ENCODE peak calls at places on chromosomes 2 and 18, in four cellular contexts. P, L, W and S are unnamed samples.

GRCh38 chr2:96928277-96928781 is 58.1 kb downstream of the FAM178B start:
- DNase-seq in L (no peak), W (no peak), P (no peak), S (no peak)

GRCh38 chr2:183993052-183993451 is 605.3 kb upstream of the ZNF804A start:
- DNase-seq in W (no peak), P (no peak), L (no peak), S (no peak)

GRCh38 chr2:12412898-12413305 is 303.8 kb upstream of the TRIB2 start:
- DNase-seq in L (no peak), W (peak), P (no peak), S (peak)

GRCh38 chr2:182545420-182546167 is 118.8 kb upstream of the PDE1A start:
- DNase-seq in L (no peak), W (no peak), P (no peak), S (no peak)

GRCh38 chr2:27085670-27086089 is 892 bp upstream of the KHK start:
- DNase-seq in P (peak), L (peak), W (peak), S (peak)

GRCh38 chr18:46574000-46574739 is 82.8 kb downstream of the LOXHD1 start:
- DNase-seq in W (no peak), P (no peak), L (no peak), S (no peak)

GRCh38 chr2:219495531-219496122 is 3.1 kb upstream of the GMPPA start:
- DNase-seq in P (peak), W (peak), L (no peak), S (peak)

GRCh38 chr2:237315170-237315880 is 98.6 kb downstream of the COL6A3 start:
- DNase-seq in L (peak), P (peak), W (peak), S (peak)

GRCh38 chr2:60094450-60094929 is 459.0 kb downstream of the BCL11A start:
- DNase-seq in W (no peak), P (no peak), L (no peak), S (no peak)

GRCh38 chr18:11040823-11041712 is 108.3 kb downstream of the PIEZO2 start:
- DNase-seq in L (no peak), W (peak), P (no peak), S (peak)

GRCh38 chr2:138931284-138932256 is 151.4 kb upstream of the NXPH2 start:
- DNase-seq in P (no peak), W (no peak), L (no peak), S (no peak)

GRCh38 chr2:200403794-200404193 is 97.3 kb downstream of the SPATS2L start:
- DNase-seq in P (no peak), L (no peak), W (no peak), S (no peak)

GRCh38 chr2:98039085-98039756 is 43.5 kb upstream of the TMEM131 start:
- DNase-seq in L (no peak), P (no peak), W (no peak), S (no peak)

GRCh38 chr2:200353125-200353524 is 46.6 kb downstream of the SPATS2L start:
- DNase-seq in W (peak), L (no peak), P (no peak), S (peak)

GRCh38 chr18:68779169-68779568 is 18.7 kb upstream of the CCDC102B start:
- DNase-seq in L (no peak), W (peak), P (no peak), S (peak)

GRCh38 chr2:10448208-10448645 is at the start of gene ODC1:
- DNase-seq in L (peak), W (peak), P (peak), S (peak)

GRCh38 chr2:10447300-10448207 is 573 bp downstream of the ODC1 start:
- DNase-seq in W (peak), P (peak), L (no peak), S (peak)

GRCh38 chr2:10444463-10444862 is 3.7 kb downstream of the ODC1 start:
- DNase-seq in W (no peak), L (no peak), P (no peak), S (no peak)

GRCh38 chr2:10448646-10449480 is 736 bp upstream of the ODC1 start:
- DNase-seq in W (peak), L (peak), P (no peak), S (peak)

DNA sequence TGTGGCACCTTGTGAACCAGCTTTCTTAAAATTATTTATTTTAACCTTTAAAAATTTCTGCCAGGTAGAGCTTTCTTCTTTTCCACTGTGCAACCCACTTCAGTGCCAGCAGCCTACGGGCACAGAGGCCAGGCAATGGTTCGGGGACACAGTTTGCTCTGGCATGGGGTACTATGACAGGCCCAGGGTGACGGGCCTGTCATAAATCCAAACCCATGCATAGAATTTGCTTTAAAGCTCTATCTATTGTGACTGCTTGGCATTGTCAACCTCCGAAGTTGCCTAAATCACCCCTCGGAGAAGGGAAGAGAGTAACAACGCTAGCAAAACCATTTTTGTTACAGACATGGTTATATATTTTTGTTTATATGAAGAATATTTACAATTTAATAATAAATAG is 1.5 kb downstream of the ODC1 start:
- DNase-seq in P (no peak), L (no peak), W (no peak), S (no peak)
- H3K4me3 ChIP-seq in P (no peak), L (peak), W (peak), S (peak)

GRCh38 chr2:9142551-9143263 is 63.9 kb upstream of the ASAP2 start:
- DNase-seq in L (peak), P (peak), W (peak), S (peak)
- H3K4me3 ChIP-seq in L (peak), P (no peak), W (peak), S (peak)

GRCh38 chr2:234257859-234258561 is 207.5 kb downstream of the SPP2 start:
- DNase-seq in L (peak), P (peak), W (peak), S (peak)

GRCh38 chr2:234259440-234259839 is 208.9 kb downstream of the SPP2 start:
- DNase-seq in W (no peak), L (no peak), P (no peak), S (no peak)

GRCh38 chr2:234256516-234256915 is 206.0 kb downstream of the SPP2 start:
- DNase-seq in P (no peak), L (no peak), W (no peak), S (no peak)

GRCh38 chr2:234261736-234262135 is 211.2 kb downstream of the SPP2 start:
- DNase-seq in P (no peak), L (no peak), W (no peak), S (no peak)

DNA sequence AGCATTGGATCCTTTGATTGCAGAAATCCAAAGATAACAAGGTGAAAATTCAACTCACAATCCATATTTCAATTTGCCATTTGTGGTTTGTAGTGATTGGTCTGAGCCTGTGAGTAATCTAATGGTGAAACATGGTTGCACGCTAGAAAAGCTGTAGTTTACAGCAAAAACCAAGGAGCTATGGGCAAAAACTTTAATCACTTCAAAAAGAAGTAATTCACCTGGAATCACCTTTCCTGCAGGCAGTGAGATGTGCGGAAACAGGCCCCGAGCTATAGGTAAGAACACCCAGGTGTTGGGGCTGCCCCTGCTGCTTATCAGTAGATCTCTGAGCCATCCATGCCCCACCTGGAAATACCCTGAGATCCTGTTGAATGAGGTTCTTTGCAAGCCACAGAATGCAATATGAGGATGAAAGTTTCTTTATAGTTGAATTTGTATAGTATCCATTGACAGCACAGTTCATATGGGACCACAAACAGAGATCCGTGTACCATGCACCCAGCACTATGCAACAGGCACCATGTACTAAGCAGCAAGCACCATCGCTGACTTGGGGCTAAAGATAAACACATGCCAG is 208.2 kb downstream of the SPP2 start:
- DNase-seq in W (no peak), P (no peak), L (no peak), S (no peak)
- H3K4me3 ChIP-seq in W (no peak), P (no peak), L (no peak), S (no peak)

DNA sequence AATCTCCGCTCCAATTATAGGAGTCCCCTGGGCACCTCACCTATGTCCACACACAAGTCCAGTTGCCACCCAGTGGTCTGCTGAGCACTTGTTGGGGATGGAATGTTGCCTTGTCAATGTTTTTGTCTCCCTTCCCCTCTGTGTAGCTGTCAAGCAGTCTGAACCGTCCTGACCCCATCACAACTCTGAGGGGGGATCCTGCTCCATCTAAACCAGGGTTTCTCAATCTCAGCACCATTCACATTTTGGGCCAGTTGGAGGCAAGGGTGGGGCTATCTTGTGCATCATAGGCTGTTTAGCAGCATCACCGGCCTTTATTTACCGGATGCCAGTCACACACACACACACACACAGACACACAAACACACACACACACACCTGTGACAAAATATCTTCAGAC is 53.0 kb downstream of the CYP26B1 start:
- DNase-seq in L (no peak), W (no peak), P (no peak), S (no peak)
- H3K4me3 ChIP-seq in L (no peak), W (no peak), P (no peak), S (no peak)

DNA sequence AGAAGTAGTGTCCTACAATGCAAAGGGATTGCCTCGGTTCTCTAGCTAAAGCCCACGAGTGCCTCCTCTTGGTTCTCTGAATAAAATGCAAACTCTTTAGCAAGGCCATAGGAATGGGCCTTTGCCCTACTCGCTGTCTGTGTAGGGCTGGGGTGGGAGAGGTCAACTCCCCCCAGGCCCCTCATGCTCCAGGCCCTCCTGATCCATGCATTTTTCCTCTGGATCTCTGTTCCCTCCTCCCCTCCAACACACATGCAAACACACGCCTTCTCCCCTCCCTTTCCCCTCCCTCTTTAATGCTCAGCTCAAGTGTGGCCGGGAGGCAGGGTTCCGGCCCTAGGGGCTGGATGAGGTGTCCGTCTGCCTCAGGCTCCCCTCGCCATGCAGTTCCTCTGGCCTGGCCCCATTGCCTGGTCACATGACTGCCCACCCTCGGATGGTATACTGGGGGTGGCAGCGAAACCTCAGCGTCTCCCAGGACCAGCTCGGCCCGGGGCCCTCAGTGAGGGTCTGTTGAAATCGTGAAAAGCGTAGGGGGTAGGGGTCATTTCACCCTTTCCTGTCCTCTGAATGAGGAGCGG is 14.9 kb upstream of the KLF11 start:
- DNase-seq in P (peak), L (peak), W (no peak), S (no peak)
- H3K4me3 ChIP-seq in P (no peak), L (no peak), W (no peak), S (no peak)

DNA sequence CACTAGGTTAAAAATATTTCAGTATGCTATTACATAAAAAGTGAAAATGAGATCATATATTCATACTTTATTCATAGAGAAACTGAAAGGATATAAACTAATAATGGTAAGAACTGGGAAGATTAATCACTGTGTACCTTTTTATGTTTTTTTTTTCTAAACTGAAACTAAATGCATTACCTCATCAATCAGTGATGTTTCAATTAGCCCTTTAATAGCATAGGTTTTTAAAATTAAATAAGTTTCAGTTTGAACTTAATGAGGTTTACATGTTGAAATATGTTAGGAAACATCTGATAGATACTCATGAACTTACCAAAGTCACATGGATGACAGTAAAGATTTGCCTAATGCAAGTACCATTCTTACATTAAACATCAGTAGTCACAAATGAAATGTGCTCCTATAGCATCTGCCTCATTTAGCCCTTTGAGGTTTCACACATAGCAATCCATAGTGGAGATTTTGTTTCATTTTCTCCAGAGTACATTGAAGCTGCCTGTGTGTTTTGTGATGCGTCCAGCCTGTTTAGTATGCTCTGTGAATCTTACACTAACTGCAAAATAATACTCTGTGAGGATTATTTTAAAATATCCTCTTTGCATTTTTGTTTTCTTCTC is 8.9 kb downstream of the MAPRE2 start:
- DNase-seq in W (peak), L (no peak), P (no peak), S (no peak)
- H3K4me3 ChIP-seq in W (no peak), L (peak), P (peak), S (no peak)